ENCODE peak calls at places on chromosome 21, in four cellular contexts. C, U, V and I are unnamed samples.

GRCh38 chr21:35563885-35564451 is 496.4 kb downstream of the SETD4 start:
- DNase-seq in C (no peak), V (no peak), U (peak; percentile 72), I (no peak)

GRCh38 chr21:37292946-37293345 is 25.8 kb upstream of the VPS26C start:
- DNase-seq in U (peak; percentile 73), C (no peak), V (no peak), I (no peak)

GRCh38 chr21:38334866-38335265 is 78.1 kb downstream of the KCNJ15 start:
- DNase-seq in C (no peak), V (no peak), U (no peak), I (no peak)

GRCh38 chr21:45576838-45577737 is 34.8 kb upstream of the SLC19A1 start:
- DNase-seq in V (no peak), U (no peak), C (no peak), I (no peak)

GRCh38 chr21:41437754-41438153 is 11.7 kb downstream of the MX1 start:
- DNase-seq in V (no peak), U (no peak), C (no peak), I (no peak)

GRCh38 chr21:32424674-32425073 is 12.2 kb downstream of the EVA1C start:
- DNase-seq in C (no peak), U (no peak), V (no peak), I (no peak)

GRCh38 chr21:44836666-44837471 is 19.0 kb upstream of the SUMO3 start:
- DNase-seq in V (peak; percentile 73), C (no peak), U (peak; percentile 80), I (peak; percentile 63)

GRCh38 chr21:45256912-45257672 is 30.6 kb downstream of the POFUT2 start:
- DNase-seq in C (no peak), U (no peak), V (no peak), I (peak; percentile 90)

GRCh38 chr21:38036016-38036415 is 119.8 kb upstream of the KCNJ6 start:
- DNase-seq in V (no peak), C (no peak), U (no peak), I (no peak)

GRCh38 chr21:37412603-37413360 is 46.2 kb downstream of the DYRK1A start:
- DNase-seq in U (no peak), V (no peak), C (no peak), I (no peak)

GRCh38 chr21:27423906-27424595 is 457.2 kb upstream of the ADAMTS5 start:
- DNase-seq in U (no peak), C (no peak), V (no peak), I (no peak)

GRCh38 chr21:16419188-16419874 is 689.5 kb downstream of the USP25 start:
- DNase-seq in U (peak; percentile 79), C (no peak), V (no peak), I (no peak)

GRCh38 chr21:32484706-32485380 is 72.3 kb downstream of the EVA1C start:
- DNase-seq in U (peak; percentile 16), V (no peak), C (no peak), I (no peak)

GRCh38 chr21:35801388-35801787 is 258.9 kb downstream of the SETD4 start:
- DNase-seq in V (no peak), U (no peak), C (no peak), I (no peak)

GRCh38 chr21:29896884-29897283 is 42.9 kb downstream of the GRIK1 start:
- DNase-seq in V (no peak), C (no peak), U (no peak), I (no peak)

GRCh38 chr21:32186843-32187242 is 92.0 kb downstream of the MIS18A start:
- DNase-seq in V (no peak), U (no peak), C (no peak), I (no peak)

GRCh38 chr21:38958940-38959685 is 153.4 kb downstream of the ETS2 start:
- DNase-seq in V (no peak), U (peak; percentile 19), C (no peak), I (peak; percentile 48)

GRCh38 chr21:32572574-32573420 is 12.5 kb downstream of the TCP10L start:
- DNase-seq in V (no peak), C (no peak), U (no peak), I (no peak)

GRCh38 chr21:18840239-18840638 is 436.7 kb upstream of the TMPRSS15 start:
- DNase-seq in C (no peak), U (no peak), V (no peak), I (peak; percentile 1)

GRCh38 chr21:45588861-45589491 is 46.7 kb upstream of the SLC19A1 start:
- DNase-seq in C (no peak), V (no peak), U (no peak), I (no peak)

GRCh38 chr21:45167796-45168222 is 93.4 kb downstream of the ADARB1 start:
- DNase-seq in C (no peak), U (no peak), V (no peak), I (no peak)

GRCh38 chr21:45291613-45292398 is 4.1 kb upstream of the POFUT2 start:
- DNase-seq in C (no peak), V (no peak), U (peak; percentile 53), I (no peak)

GRCh38 chr21:27475363-27475955 is 508.6 kb upstream of the ADAMTS5 start:
- DNase-seq in V (no peak), U (no peak), C (no peak), I (no peak)

GRCh38 chr21:44890338-44890931 is 16.9 kb upstream of the PTTG1IP start:
- DNase-seq in V (no peak), U (no peak), C (no peak), I (no peak)

GRCh38 chr21:28892550-28893111 is 100.0 kb downstream of the LTN1 start:
- DNase-seq in C (no peak), V (no peak), U (no peak), I (no peak)

GRCh38 chr21:46081862-46082637 is 15.9 kb upstream of the COL6A2 start:
- DNase-seq in U (no peak), V (no peak), C (no peak), I (no peak)

GRCh38 chr21:36584980-36585940 is 105.3 kb upstream of the CLDN14 start:
- DNase-seq in U (no peak), C (no peak), V (no peak), I (no peak)

GRCh38 chr21:45403825-45404725 is 890 bp upstream of the COL18A1 start:
- DNase-seq in C (no peak), U (no peak), V (peak; percentile 60), I (peak; percentile 73)

GRCh38 chr21:26297856-26298255 is 127.3 kb upstream of the APP start:
- DNase-seq in C (no peak), U (no peak), V (no peak), I (no peak)

GRCh38 chr21:20572582-20572981 is 425.6 kb upstream of the NCAM2 start:
- DNase-seq in U (no peak), C (no peak), V (no peak), I (no peak)

GRCh38 chr21:45490049-45490731 is 52.0 kb downstream of the SLC19A1 start:
- DNase-seq in V (no peak), C (no peak), U (no peak), I (no peak)

GRCh38 chr21:45335151-45335760 is 47.6 kb upstream of the POFUT2 start:
- DNase-seq in U (no peak), V (no peak), C (no peak), I (no peak)

GRCh38 chr21:42523941-42524340 is 10.3 kb downstream of the SLC37A1 start:
- DNase-seq in U (no peak), C (no peak), V (no peak), I (no peak)

GRCh38 chr21:42525676-42526378 is 12.2 kb downstream of the SLC37A1 start:
- DNase-seq in U (no peak), C (no peak), V (no peak), I (no peak)

GRCh38 chr21:42523211-42523610 is 9.6 kb downstream of the SLC37A1 start:
- DNase-seq in V (no peak), C (no peak), U (no peak), I (no peak)

GRCh38 chr21:42525228-42525604 is 11.6 kb downstream of the SLC37A1 start:
- DNase-seq in U (no peak), V (no peak), C (no peak), I (no peak)

GRCh38 chr21:42524341-42525227 is 10.9 kb downstream of the SLC37A1 start:
- DNase-seq in C (peak; percentile 55), V (no peak), U (no peak), I (no peak)
- TF ChIP-seq POLR2A in C (no peak), V (no peak), U (no peak), I (no peak)

GRCh38 chr21:34511787-34512451 is at the start of gene KCNE1:
- DNase-seq in C (no peak), V (no peak), U (peak; percentile 77), I (no peak)
- TF ChIP-seq POLR2A in C (no peak), V (no peak), U (no peak), I (no peak)

GRCh38 chr21:14581902-14582457 is 35.9 kb upstream of the SAMSN1 start:
- DNase-seq in U (no peak), C (no peak), V (no peak), I (peak; percentile 53)
- TF ChIP-seq POLR2A in U (no peak), C (no peak), V (no peak), I (peak; percentile 36)

GRCh38 chr21:17612023-17612564 is 607 bp downstream of the BTG3 start:
- DNase-seq in U (peak; percentile 44), C (no peak), V (peak; percentile 41), I (peak; percentile 65)

GRCh38 chr21:17611414-17612022 is 1.2 kb downstream of the BTG3 start:
- DNase-seq in V (peak; percentile 78), U (peak; percentile 89), C (peak; percentile 32), I (peak; percentile 96)

GRCh38 chr21:17613242-17613676 is 558 bp upstream of the BTG3 start:
- DNase-seq in U (peak; percentile 55), C (no peak), V (no peak), I (peak; percentile 61)

GRCh38 chr21:17610862-17611261 is 1.8 kb downstream of the BTG3 start:
- DNase-seq in V (no peak), U (peak; percentile 10), C (no peak), I (peak; percentile 37)

GRCh38 chr21:17612565-17613241 is at the start of gene BTG3:
- DNase-seq in C (peak; percentile 82), U (peak; percentile 83), V (peak; percentile 81), I (peak; percentile 91)
- TF ChIP-seq POLR2A in C (peak; percentile 86), U (peak; percentile 95), V (peak; percentile 92), I (peak; percentile 89)

GRCh38 chr21:43717967-43718871 is 710 bp upstream of the PDXK start:
- DNase-seq in U (no peak), V (no peak), C (no peak), I (no peak)

GRCh38 chr21:43717166-43717853 is 1.6 kb upstream of the PDXK start:
- DNase-seq in U (no peak), V (no peak), C (no peak), I (no peak)

GRCh38 chr21:43719748-43720538 is 1.0 kb downstream of the PDXK start:
- DNase-seq in V (no peak), C (no peak), U (peak; percentile 53), I (peak; percentile 47)

GRCh38 chr21:43720539-43721224 is 1.8 kb downstream of the PDXK start:
- DNase-seq in C (no peak), U (no peak), V (no peak), I (no peak)

GRCh38 chr21:43718872-43719747 is at the start of gene PDXK:
- DNase-seq in C (peak; percentile 74), U (peak; percentile 88), V (peak; percentile 82), I (peak; percentile 93)
- TF ChIP-seq POLR2A in C (peak; percentile 82), U (peak; percentile 79), V (peak; percentile 91), I (peak; percentile 76)